ENCODE peak calls at places on chromosomes 1 and 21, in ten cellular contexts. G, W, B, O, C, Z, A, D, H and L are unnamed samples.

GRCh38 chr1:181064030-181064594 is 24.4 kb upstream of the IER5 start:
- DNase-seq in G (no peak), W (peak), B (no peak), O (no peak), C (no peak), Z (no peak), A (no peak), D (no peak), H (no peak), L (no peak)

GRCh38 chr1:235051521-235051920 is 77.1 kb downstream of the TOMM20 start:
- DNase-seq in G (no peak), W (no peak), B (no peak), O (no peak), C (peak), Z (no peak), A (no peak), D (no peak), H (peak), L (no peak)

GRCh38 chr1:88983791-88984552 is 8.5 kb downstream of the KYAT3 start:
- DNase-seq in G (no peak), W (peak), B (peak), O (peak), C (peak), Z (peak), A (peak), D (peak), H (no peak), L (peak)

GRCh38 chr1:190477687-190478192 is at the start of gene BRINP3:
- DNase-seq in G (no peak), W (no peak), B (no peak), O (no peak), C (no peak), Z (no peak), A (no peak), D (no peak), H (no peak), L (no peak)

GRCh38 chr1:176225911-176226310 is 18.8 kb upstream of the COP1 start:
- DNase-seq in G (no peak), W (no peak), B (no peak), O (no peak), C (no peak), Z (no peak), A (no peak), D (no peak), H (no peak), L (no peak)

GRCh38 chr21:44966135-44967081 is 26.6 kb downstream of the SLX9 start:
- DNase-seq in G (no peak), W (no peak), B (no peak), O (no peak), C (peak), Z (no peak), A (no peak), D (no peak), H (peak), L (no peak)

GRCh38 chr1:100279358-100279923 is 13.4 kb downstream of the RTCA start:
- DNase-seq in G (no peak), W (no peak), B (no peak), O (no peak), C (no peak), Z (no peak), A (no peak), D (no peak), H (no peak), L (no peak)

GRCh38 chr1:2372551-2373490 is 18.5 kb downstream of the MORN1 start:
- DNase-seq in G (no peak), W (no peak), B (no peak), O (no peak), C (peak), Z (no peak), A (no peak), D (no peak), H (peak), L (no peak)

GRCh38 chr1:247402099-247402706 is 13.8 kb upstream of the NLRP3 start:
- DNase-seq in G (no peak), W (no peak), B (no peak), O (no peak), C (no peak), Z (no peak), A (no peak), D (no peak), H (no peak), L (no peak)

GRCh38 chr1:158686430-158687009 is at the start of gene SPTA1:
- DNase-seq in G (no peak), W (peak), B (no peak), O (no peak), C (no peak), Z (no peak), A (no peak), D (no peak), H (no peak), L (no peak)

GRCh38 chr1:223142795-223143759 is at the start of gene TLR5:
- DNase-seq in G (peak), W (peak), B (peak), O (peak), C (peak), Z (peak), A (peak), D (peak), H (peak), L (peak)

GRCh38 chr1:187692799-187693198 is 864.0 kb downstream of the PLA2G4A start:
- DNase-seq in G (no peak), W (no peak), B (no peak), O (no peak), C (no peak), Z (no peak), A (no peak), D (no peak), H (no peak), L (no peak)

GRCh38 chr1:200096774-200097173 is 69.3 kb downstream of the NR5A2 start:
- DNase-seq in G (no peak), W (no peak), B (no peak), O (no peak), C (no peak), Z (no peak), A (no peak), D (peak), H (no peak), L (no peak)

GRCh38 chr1:52856026-52856425 is 13.5 kb downstream of the ZYG11A start:
- DNase-seq in G (no peak), W (peak), B (no peak), O (no peak), C (no peak), Z (no peak), A (no peak), D (no peak), H (no peak), L (no peak)

GRCh38 chr1:214623430-214623829 is 20.4 kb downstream of the CENPF start:
- DNase-seq in G (no peak), W (no peak), B (no peak), O (no peak), C (no peak), Z (no peak), A (peak), D (no peak), H (no peak), L (no peak)

GRCh38 chr1:6205849-6206845 is at the start of gene RNF207:
- DNase-seq in G (peak), W (peak), B (peak), O (peak), C (peak), Z (no peak), A (peak), D (peak), H (peak), L (peak)

GRCh38 chr1:66231162-66232077 is 302.5 kb upstream of the SGIP1 start:
- DNase-seq in G (no peak), W (no peak), B (peak), O (no peak), C (no peak), Z (no peak), A (peak), D (no peak), H (no peak), L (no peak)

GRCh38 chr1:33442141-33442540 is 11.2 kb upstream of the PHC2 start:
- DNase-seq in G (no peak), W (no peak), B (no peak), O (no peak), C (no peak), Z (no peak), A (no peak), D (no peak), H (no peak), L (no peak)

GRCh38 chr1:16122361-16122881 is 33.4 kb downstream of the EPHA2 start:
- DNase-seq in G (no peak), W (peak), B (no peak), O (no peak), C (peak), Z (no peak), A (peak), D (no peak), H (no peak), L (no peak)

GRCh38 chr21:31501921-31502320 is 157.6 kb upstream of the SOD1 start:
- DNase-seq in G (no peak), W (no peak), B (no peak), O (no peak), C (no peak), Z (no peak), A (no peak), D (no peak), H (no peak), L (no peak)

GRCh38 chr21:21196087-21196486 is 197.9 kb downstream of the NCAM2 start:
- DNase-seq in G (no peak), W (no peak), B (no peak), O (no peak), C (no peak), Z (no peak), A (no peak), D (no peak), H (no peak), L (no peak)

GRCh38 chr1:232553050-232553754 is 76.7 kb downstream of the SIPA1L2 start:
- DNase-seq in G (no peak), W (no peak), B (no peak), O (no peak), C (peak), Z (no peak), A (no peak), D (no peak), H (peak), L (no peak)

GRCh38 chr1:50332941-50333594 is 90.2 kb downstream of the DMRTA2 start:
- DNase-seq in G (peak), W (peak), B (peak), O (peak), C (peak), Z (peak), A (peak), D (peak), H (peak), L (no peak)

GRCh38 chr1:204150702-204151561 is 912 bp downstream of the ETNK2 start:
- DNase-seq in G (no peak), W (peak), B (no peak), O (no peak), C (no peak), Z (no peak), A (no peak), D (no peak), H (no peak), L (no peak)

GRCh38 chr1:159786966-159787365 is 6.2 kb downstream of the DUSP23 start:
- DNase-seq in G (no peak), W (no peak), B (no peak), O (no peak), C (no peak), Z (no peak), A (peak), D (no peak), H (no peak), L (no peak)

GRCh38 chr1:199272690-199273089 is 633.9 kb downstream of the PTPRC start:
- DNase-seq in G (no peak), W (peak), B (peak), O (no peak), C (peak), Z (no peak), A (peak), D (peak), H (no peak), L (no peak)

GRCh38 chr1:32045770-32046169 is 27.0 kb upstream of the TMEM39B start:
- DNase-seq in G (no peak), W (no peak), B (no peak), O (no peak), C (no peak), Z (no peak), A (no peak), D (no peak), H (no peak), L (no peak)

GRCh38 chr1:84855168-84855567 is 37.8 kb downstream of the LPAR3 start:
- DNase-seq in G (no peak), W (no peak), B (no peak), O (no peak), C (no peak), Z (no peak), A (peak), D (no peak), H (no peak), L (no peak)

GRCh38 chr1:186643600-186643999 is 36.6 kb downstream of the PTGS2 start:
- DNase-seq in G (no peak), W (no peak), B (peak), O (no peak), C (no peak), Z (no peak), A (peak), D (no peak), H (no peak), L (no peak)

GRCh38 chr1:32865639-32866038 is 5.1 kb downstream of the FNDC5 start:
- DNase-seq in G (no peak), W (no peak), B (no peak), O (no peak), C (no peak), Z (no peak), A (no peak), D (no peak), H (no peak), L (no peak)

GRCh38 chr1:156706647-156707008 is 1.2 kb upstream of the CRABP2 start:
- DNase-seq in G (no peak), W (peak), B (no peak), O (no peak), C (peak), Z (no peak), A (peak), D (no peak), H (peak), L (no peak)

GRCh38 chr1:244435562-244436205 is 16.0 kb downstream of the ADSS2 start:
- DNase-seq in G (no peak), W (no peak), B (peak), O (no peak), C (no peak), Z (no peak), A (peak), D (no peak), H (no peak), L (no peak)

GRCh38 chr1:78072216-78072615 is 26.4 kb downstream of the GIPC2 start:
- DNase-seq in G (no peak), W (no peak), B (no peak), O (no peak), C (no peak), Z (no peak), A (no peak), D (no peak), H (no peak), L (no peak)

DNA sequence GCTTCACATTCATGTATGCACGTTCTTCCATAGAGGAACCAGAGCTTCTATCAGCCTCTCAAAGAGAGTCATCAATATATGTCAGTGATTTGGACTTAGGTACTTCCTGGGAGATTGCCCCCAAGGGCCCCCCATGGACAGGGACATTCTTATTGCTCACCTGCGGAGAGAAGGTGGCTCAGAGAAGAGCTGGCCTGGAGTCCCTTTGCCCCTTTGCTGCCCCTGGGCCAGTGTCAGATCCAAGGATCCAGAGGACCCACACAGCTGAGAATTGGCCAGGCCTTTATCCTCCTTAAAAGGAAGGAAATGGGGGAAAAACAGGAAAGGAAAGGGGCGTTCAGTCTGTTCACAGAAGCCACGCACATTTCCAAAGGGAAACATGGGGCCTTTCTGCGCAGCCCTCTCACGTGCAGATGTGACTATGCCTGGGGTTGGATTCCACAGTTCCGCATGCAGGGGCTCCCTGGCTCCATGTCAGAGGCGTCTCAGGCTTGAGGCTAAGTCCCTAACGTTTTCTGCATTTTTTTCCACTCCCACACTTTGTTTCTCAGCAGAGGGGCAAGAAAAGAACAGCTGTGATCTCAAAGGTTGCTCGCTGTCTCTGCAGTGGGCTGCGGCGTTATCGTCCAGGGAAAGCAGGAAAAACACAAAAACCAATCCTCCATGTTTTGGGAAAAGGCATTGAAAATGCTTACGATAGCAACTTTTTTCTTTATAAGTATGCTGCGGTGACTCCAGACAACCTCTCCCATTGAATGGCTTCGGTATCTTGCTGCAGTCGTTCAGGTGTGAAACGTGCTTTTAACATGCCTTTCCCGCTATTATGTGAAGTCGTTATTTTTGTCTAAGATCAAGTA is 5.9 kb downstream of the C1orf226 start:
- DNase-seq in G (no peak), W (no peak), B (no peak), O (no peak), C (no peak), Z (no peak), A (no peak), D (no peak), H (no peak), L (no peak)
- H3K4me3 ChIP-seq in G (no peak), W (no peak), B (no peak), O (no peak), C (no peak), Z (no peak), A (no peak), D (no peak), H (no peak), L (no peak)

GRCh38 chr21:43020177-43020576 is 45.8 kb downstream of the PKNOX1 start:
- DNase-seq in G (no peak), W (no peak), B (no peak), O (no peak), C (no peak), Z (no peak), A (no peak), D (no peak), H (no peak), L (no peak)

GRCh38 chr21:43018519-43018918 is 44.2 kb downstream of the PKNOX1 start:
- DNase-seq in G (no peak), W (no peak), B (no peak), O (no peak), C (no peak), Z (no peak), A (no peak), D (no peak), H (no peak), L (no peak)

GRCh38 chr21:43020771-43021170 is 46.4 kb downstream of the PKNOX1 start:
- DNase-seq in G (no peak), W (no peak), B (no peak), O (no peak), C (no peak), Z (peak), A (no peak), D (no peak), H (no peak), L (no peak)

GRCh38 chr21:43015906-43016540 is 41.7 kb downstream of the PKNOX1 start:
- DNase-seq in G (no peak), W (no peak), B (no peak), O (no peak), C (no peak), Z (peak), A (no peak), D (peak), H (no peak), L (no peak)

GRCh38 chr21:43016728-43017127 is 42.4 kb downstream of the PKNOX1 start:
- DNase-seq in G (no peak), W (no peak), B (no peak), O (no peak), C (no peak), Z (no peak), A (no peak), D (no peak), H (no peak), L (no peak)
- H3K4me3 ChIP-seq in G (no peak), W (no peak), B (no peak), O (no peak), C (no peak), Z (no peak), A (no peak), D (no peak), H (no peak), L (no peak)

DNA sequence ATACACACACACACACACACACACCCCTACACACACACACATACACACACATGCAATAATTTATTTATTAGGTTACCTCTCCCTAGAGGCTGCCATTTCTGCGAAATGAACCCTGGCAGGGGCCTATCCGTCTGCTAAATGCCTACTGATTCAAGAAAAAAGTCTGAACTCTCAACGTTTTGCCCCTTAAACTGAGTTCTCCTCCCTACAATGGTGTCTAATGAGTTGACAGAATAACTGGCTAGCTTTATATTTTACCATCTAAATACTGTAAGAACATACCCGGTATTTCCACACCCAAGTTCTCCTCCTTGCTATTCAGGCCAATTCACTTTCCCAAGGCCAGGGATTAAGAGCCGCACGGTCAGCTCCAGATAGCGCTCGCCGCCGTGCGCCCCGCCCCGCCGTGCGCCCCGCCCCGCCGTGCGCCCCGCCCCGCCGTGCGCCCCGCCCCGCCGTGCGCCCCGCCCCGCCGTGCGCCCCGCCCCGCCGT is 339 bp upstream of the RNPC3 start:
- DNase-seq in G (no peak), W (peak), B (peak), O (peak), C (no peak), Z (peak), A (peak), D (peak), H (no peak), L (peak)
- H3K4me3 ChIP-seq in G (peak), W (no peak), B (peak), O (peak), C (no peak), Z (peak), A (peak), D (peak), H (peak), L (peak)

GRCh38 chr1:155166006-155166372 is 7.1 kb downstream of the KRTCAP2 start:
- DNase-seq in G (no peak), W (no peak), B (no peak), O (no peak), C (peak), Z (no peak), A (no peak), D (no peak), H (no peak), L (no peak)

GRCh38 chr1:155166373-155167165 is 6.5 kb downstream of the KRTCAP2 start:
- DNase-seq in G (no peak), W (peak), B (no peak), O (no peak), C (peak), Z (no peak), A (peak), D (no peak), H (peak), L (no peak)

GRCh38 chr1:155169541-155169940 is 3.6 kb downstream of the KRTCAP2 start:
- DNase-seq in G (no peak), W (no peak), B (no peak), O (no peak), C (no peak), Z (no peak), A (no peak), D (no peak), H (no peak), L (no peak)

GRCh38 chr1:155168456-155169210 is 4.5 kb downstream of the KRTCAP2 start:
- DNase-seq in G (no peak), W (no peak), B (no peak), O (no peak), C (no peak), Z (no peak), A (no peak), D (no peak), H (no peak), L (no peak)

DNA sequence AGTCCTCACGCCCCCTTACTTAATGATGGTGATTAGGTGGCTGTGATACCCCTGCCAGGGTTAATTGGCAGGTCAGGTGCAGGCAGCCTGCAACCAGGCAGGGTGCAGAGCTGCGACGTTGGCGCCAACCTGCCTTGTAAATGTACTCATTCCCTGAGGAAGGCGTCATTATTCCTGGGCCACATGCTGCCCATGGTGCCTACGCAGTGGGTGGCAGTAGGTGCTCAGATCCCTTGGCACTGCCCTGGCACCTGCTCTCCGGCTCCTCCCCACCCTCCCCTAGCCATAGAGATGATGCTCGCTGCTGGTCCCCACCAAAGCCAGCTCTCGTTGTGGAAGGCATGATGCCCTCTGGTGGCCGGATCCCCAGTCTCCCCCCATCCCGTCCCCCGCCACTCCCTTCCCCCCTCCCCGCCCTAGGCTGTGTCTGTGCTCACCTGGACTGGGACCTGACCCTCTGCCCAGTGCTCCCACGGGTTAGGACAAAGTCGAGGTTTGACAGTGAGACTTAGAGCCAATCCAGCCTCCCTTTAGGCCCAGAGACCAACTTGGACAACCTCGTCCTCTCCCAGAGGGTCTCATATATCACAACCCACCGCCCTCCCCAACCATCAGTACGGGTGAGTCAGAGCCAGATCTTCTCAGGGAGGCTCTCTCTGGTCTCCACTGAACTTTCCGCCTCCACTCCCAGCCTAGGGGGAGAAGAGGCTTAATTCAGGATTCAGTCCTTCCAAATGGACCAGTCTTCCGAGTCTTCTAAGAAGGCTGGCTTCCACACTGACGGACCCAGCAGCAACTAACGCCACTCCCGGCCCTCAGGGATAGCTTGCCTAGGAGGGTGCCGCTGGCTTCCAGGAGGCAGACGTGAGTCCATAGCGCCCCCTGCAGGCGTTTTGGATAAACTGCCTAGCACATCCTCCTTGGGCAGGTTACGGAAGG is 5.7 kb downstream of the KRTCAP2 start:
- DNase-seq in G (peak), W (peak), B (peak), O (peak), C (peak), Z (peak), A (peak), D (peak), H (peak), L (peak)
- H3K4me3 ChIP-seq in G (peak), W (peak), B (peak), O (no peak), C (no peak), Z (peak), A (no peak), D (no peak), H (peak), L (no peak)